ENCODE peak calls at places on chromosomes 3 and 15, in six cellular contexts. O is H9; P is ELF-1; A is hepatocyte; S is stimulated activated CD4-positive, alpha-beta T cell treated with anti-CD3 and anti-CD28 coated beads, Interleukin-4, amount 100 ng/mL, for 48 hours; W is NCI-H1417. K is an unnamed sample.

GRCh38 chr3:49902511-49903345 is 945 bp downstream of the MST1R start:
- DNase-seq in O (no peak), P (no peak), A (no peak), S (no peak), W (no peak), K (no peak)

GRCh38 chr15:74251187-74251811 is 15.2 kb downstream of the CCDC33 start:
- DNase-seq in O (no peak), P (no peak), A (no peak), S (no peak), W (no peak), K (no peak)

GRCh38 chr3:23994247-23994574 is 49.1 kb downstream of the NR1D2 start:
- DNase-seq in O (no peak), P (no peak), A (no peak), S (no peak), W (no peak), K (no peak)

GRCh38 chr3:136682740-136683312 is 69.4 kb downstream of the STAG1 start:
- DNase-seq in O (no peak), P (no peak), A (no peak), S (no peak), W (no peak), K (no peak)

GRCh38 chr3:143578810-143579425 is 269.4 kb downstream of the SLC9A9 start:
- DNase-seq in O (no peak), P (no peak), A (no peak), S (no peak), W (no peak), K (no peak)

GRCh38 chr3:177525987-177526712 is 328.9 kb upstream of the TBL1XR1 start:
- DNase-seq in O (no peak), P (no peak), A (no peak), S (no peak), W (no peak), K (no peak)

GRCh38 chr15:57548325-57548724 is 43.4 kb upstream of the MYZAP start:
- DNase-seq in O (no peak), P (no peak), A (no peak), S (no peak), W (no peak), K (no peak)

GRCh38 chr3:130259170-130259874 is 86.2 kb upstream of the COL6A5 start:
- DNase-seq in O (no peak), P (no peak), A (no peak), S (no peak), W (no peak), K (no peak)

GRCh38 chr3:36774072-36774471 is 9.7 kb upstream of the DCLK3 start:
- DNase-seq in O (no peak), P (no peak), A (no peak), S (no peak), W (no peak), K (no peak)

GRCh38 chr3:28601291-28601690 is 252.7 kb upstream of the AZI2 start:
- DNase-seq in O (no peak), P (no peak), A (no peak), S (no peak), W (no peak), K (no peak)

GRCh38 chr3:105278688-105279087 is 88.0 kb upstream of the ALCAM start:
- DNase-seq in O (no peak), P (no peak), A (no peak), S (no peak), W (no peak), K (no peak)

GRCh38 chr15:85289677-85290365 is 90.6 kb upstream of the AKAP13 start:
- DNase-seq in O (no peak), P (peak), A (peak), S (no peak), W (peak), K (peak)

GRCh38 chr3:24550588-24550987 is 55.9 kb upstream of the THRB start:
- DNase-seq in O (no peak), P (no peak), A (no peak), S (no peak), W (no peak), K (no peak)

GRCh38 chr15:78003539-78004008 is 73.9 kb downstream of the TBC1D2B start:
- DNase-seq in O (peak), P (peak), A (no peak), S (no peak), W (peak), K (no peak)

GRCh38 chr3:194323785-194324735 is 27.1 kb downstream of the CPN2 start:
- DNase-seq in O (peak), P (peak), A (peak), S (no peak), W (no peak), K (peak)

GRCh38 chr3:49805884-49806701 is 3.0 kb downstream of the INKA1 start:
- DNase-seq in O (peak), P (peak), A (peak), S (no peak), W (no peak), K (no peak)

GRCh38 chr3:150582620-150583019 is 20.5 kb upstream of the SELENOT start:
- DNase-seq in O (no peak), P (no peak), A (no peak), S (no peak), W (no peak), K (no peak)

GRCh38 chr15:57118013-57118799 is 199.8 kb downstream of the TCF12 start:
- DNase-seq in O (no peak), P (no peak), A (peak), S (no peak), W (no peak), K (no peak)

GRCh38 chr3:18499256-18499655 is 74.1 kb upstream of the SATB1 start:
- DNase-seq in O (no peak), P (no peak), A (no peak), S (no peak), W (no peak), K (no peak)

GRCh38 chr15:29945943-29946591 is 123.8 kb upstream of the TJP1 start:
- DNase-seq in O (no peak), P (no peak), A (no peak), S (no peak), W (no peak), K (no peak)

GRCh38 chr3:133962879-133963278 is 66.8 kb downstream of the SLCO2A1 start:
- DNase-seq in O (no peak), P (peak), A (peak), S (no peak), W (no peak), K (no peak)

GRCh38 chr3:36484386-36484785 is 104.1 kb downstream of the STAC start:
- DNase-seq in O (no peak), P (no peak), A (no peak), S (no peak), W (no peak), K (no peak)

GRCh38 chr15:98154863-98155262 is 194.4 kb downstream of the ARRDC4 start:
- DNase-seq in O (no peak), P (peak), A (peak), S (no peak), W (no peak), K (no peak)

GRCh38 chr3:39250116-39250747 is 29.6 kb downstream of the CX3CR1 start:
- DNase-seq in O (no peak), P (no peak), A (no peak), S (no peak), W (no peak), K (no peak)

GRCh38 chr3:117201906-117202305 is 492.3 kb downstream of the TUSC7 start:
- DNase-seq in O (no peak), P (no peak), A (no peak), S (no peak), W (no peak), K (no peak)

GRCh38 chr3:71361346-71361745 is 222.2 kb downstream of the FOXP1 start:
- DNase-seq in O (no peak), P (no peak), A (peak), S (no peak), W (no peak), K (no peak)

GRCh38 chr15:72182673-72183072 is 14.9 kb downstream of the GRAMD2A start:
- DNase-seq in O (no peak), P (no peak), A (no peak), S (no peak), W (no peak), K (peak)

K was measured in HuH-7.